ENCODE peak calls at places on chromosomes 4 and X, in five cellular contexts. A is fibroblast of lung, B is HCT116, D is mammary epithelial cell, I is GM12878. C is an unnamed sample.

GRCh38 chrX:49230500-49231232 is 2.5 kb downstream of the CACNA1F start:
- DNase-seq in D (no peak), A (no peak), I (no peak), B (no peak), C (no peak)

GRCh38 chr4:22901631-22902030 is 208.9 kb downstream of the GBA3 start:
- DNase-seq in A (no peak), D (no peak), I (no peak), B (no peak), C (peak; percentile 23)

GRCh38 chr4:57405359-57405758 is 295.2 kb upstream of the IGFBP7 start:
- DNase-seq in I (no peak), D (peak; percentile 90), B (no peak), A (no peak), C (peak; percentile 47)

GRCh38 chr4:7964890-7965662 is 25.4 kb upstream of the AFAP1 start:
- DNase-seq in I (no peak), A (peak; percentile 81), D (peak; percentile 36), B (no peak), C (peak; percentile 59)

GRCh38 chr4:42995343-42995944 is 102.9 kb downstream of the GRXCR1 start:
- DNase-seq in D (peak; percentile 6), I (no peak), A (peak; percentile 35), B (no peak), C (peak; percentile 15)

GRCh38 chrX:137792214-137792613 is 226.3 kb downstream of the ZIC3 start:
- DNase-seq in D (no peak), A (no peak), I (no peak), B (no peak), C (no peak)

GRCh38 chr4:39394706-39395105 is 12.0 kb upstream of the KLB start:
- DNase-seq in D (no peak), I (no peak), B (no peak), A (no peak), C (no peak)

GRCh38 chrX:19987856-19988255 is 3.0 kb downstream of the BCLAF3 start:
- DNase-seq in B (no peak), D (no peak), A (no peak), I (no peak), C (no peak)

GRCh38 chr4:89072921-89073320 is 15.9 kb upstream of the FAM13A start:
- DNase-seq in D (no peak), I (no peak), A (no peak), B (no peak), C (no peak)

GRCh38 chr4:24846716-24847115 is 51.3 kb downstream of the SOD3 start:
- DNase-seq in A (no peak), I (no peak), D (no peak), B (no peak), C (no peak)

GRCh38 chrX:118347131-118347530 is 1.2 kb downstream of the WDR44 start:
- DNase-seq in D (peak; percentile 49), B (no peak), I (no peak), A (peak; percentile 51), C (peak; percentile 67)

GRCh38 chr4:185587444-185588161 is 52.3 kb upstream of the PDLIM3 start:
- DNase-seq in D (no peak), A (peak; percentile 53), B (no peak), I (peak; percentile 26), C (no peak)

GRCh38 chr4:109810580-109811387 is 4.8 kb upstream of the GAR1 start:
- DNase-seq in I (no peak), D (no peak), A (no peak), B (no peak), C (no peak)

GRCh38 chrX:86379209-86379608 is 231.0 kb downstream of the DACH2 start:
- DNase-seq in B (no peak), I (no peak), D (no peak), A (no peak), C (no peak)

GRCh38 chrX:108439961-108440696 is 491 bp downstream of the COL4A5 start:
- DNase-seq in B (no peak), A (no peak), D (no peak), I (no peak), C (no peak)
- H3K9ac ChIP-seq in B (peak overlapping the region; percentile 69), A (no peak overlapping the region), D (peak overlapping the region; percentile 95), I (no peak overlapping the region), C (peak overlapping the region; percentile 90)

DNA sequence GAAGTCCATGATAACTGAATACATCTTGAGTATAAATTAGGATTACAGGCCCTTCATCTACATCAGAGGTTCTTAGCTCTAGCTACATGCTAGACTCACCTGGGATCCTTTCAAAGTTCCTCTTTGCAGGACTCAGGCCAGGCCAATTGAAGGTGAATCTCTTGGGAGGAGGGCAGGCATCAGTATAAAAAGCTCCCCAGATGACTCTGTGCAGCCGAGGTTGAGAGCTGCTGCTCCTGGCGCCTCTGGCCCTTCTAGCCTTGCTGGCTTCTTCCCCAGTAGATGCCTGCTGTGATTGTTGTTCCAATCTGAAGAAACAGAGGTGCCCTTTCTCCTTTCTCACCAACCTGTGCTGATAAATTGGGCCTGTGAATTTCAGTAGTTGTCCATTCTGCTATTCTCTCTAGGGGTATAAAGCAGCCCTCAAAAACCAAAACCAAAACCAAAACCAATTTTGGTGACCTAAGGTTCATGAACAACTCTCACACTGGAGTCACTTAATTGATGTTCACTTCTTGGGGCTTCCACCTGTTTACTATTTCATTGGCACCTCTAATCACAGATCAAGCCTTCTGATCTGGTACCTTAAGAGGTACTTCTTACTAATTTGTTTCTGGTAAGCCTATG is 78.7 kb downstream of the SUPT20HL2 start:
- DNase-seq in A (no peak), B (no peak), D (no peak), I (no peak), C (no peak)
- H3K4me2 ChIP-seq in A (no peak overlapping the region), B (no peak overlapping the region), D (no peak overlapping the region), I (peak overlapping the region; percentile 45), C (no peak overlapping the region)

GRCh38 chrX:47366051-47366722 is 4.2 kb upstream of the ZNF157 start:
- DNase-seq in I (peak; percentile 37), D (peak; percentile 72), B (no peak), A (peak; percentile 75), C (peak; percentile 62)
- H3K4me3 ChIP-seq in I (peak overlapping the region; percentile 42), D (peak overlapping the region; percentile 44), B (no peak overlapping the region), A (peak overlapping the region; percentile 14), C (peak overlapping the region; percentile 60)

GRCh38 chrX:39174761-39175417 is 373.6 kb downstream of the MID1IP1 start:
- DNase-seq in D (no peak), A (no peak), B (no peak), I (no peak), C (no peak)
- H3K9ac ChIP-seq in D (no peak overlapping the region), A (no peak overlapping the region), B (no peak overlapping the region), I (no peak overlapping the region), C (no peak overlapping the region)

GRCh38 chrX:16573781-16574180 is 76.2 kb upstream of the S100G start:
- DNase-seq in D (peak; percentile 40), I (no peak), B (no peak), A (peak; percentile 12), C (peak; percentile 49)
- H3K4me2 ChIP-seq in D (no peak overlapping the region), I (no peak overlapping the region), B (no peak overlapping the region), A (no peak overlapping the region), C (peak overlapping the region; percentile 46)

GRCh38 chrX:683572-683971 is 53.0 kb downstream of the SHOX start:
- DNase-seq in B (no peak), I (no peak), D (no peak), A (no peak), C (no peak)
- H3K4me3 ChIP-seq in B (no peak overlapping the region), I (no peak overlapping the region), D (no peak overlapping the region), A (no peak overlapping the region), C (no peak overlapping the region)

DNA sequence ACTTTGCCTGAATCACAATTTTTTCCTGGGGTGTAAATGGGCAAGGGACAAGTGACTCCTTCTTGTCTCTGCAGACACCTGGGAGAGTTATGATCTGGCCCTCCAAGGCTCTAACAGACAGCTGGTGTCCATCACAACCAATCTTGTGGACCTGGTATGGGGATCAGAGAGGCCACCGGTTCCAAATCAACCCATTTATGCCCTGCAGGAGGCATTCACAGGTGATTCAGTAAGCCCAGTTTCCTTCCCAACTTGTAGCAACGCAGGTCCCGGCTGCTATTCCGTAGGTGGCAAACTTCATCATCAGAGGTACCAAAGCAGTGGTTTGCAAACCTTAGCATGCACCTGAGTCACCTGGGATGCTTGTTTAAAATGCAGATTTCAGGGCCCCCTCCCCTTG is 8.8 kb downstream of the XPNPEP2 start:
- DNase-seq in I (no peak), D (no peak), B (no peak), A (no peak), C (no peak)
- H3K9ac ChIP-seq in I (no peak overlapping the region), D (no peak overlapping the region), B (no peak overlapping the region), A (no peak overlapping the region), C (no peak overlapping the region)

GRCh38 chr4:182400754-182401153 is 157.6 kb downstream of the TENM3 start:
- DNase-seq in I (no peak), B (no peak), D (no peak), A (no peak), C (no peak)
- H3K4me2 ChIP-seq in I (no peak overlapping the region), B (no peak overlapping the region), D (no peak overlapping the region), A (no peak overlapping the region), C (no peak overlapping the region)

GRCh38 chr4:1216076-1216614 is 32.8 kb downstream of the CTBP1 start:
- DNase-seq in D (no peak), B (no peak), A (no peak), I (no peak), C (no peak)
- H3K4me3 ChIP-seq in D (no peak overlapping the region), B (no peak overlapping the region), A (no peak overlapping the region), I (no peak overlapping the region), C (no peak overlapping the region)

C was measured in astrocyte.